ENCODE peak calls at places on chromosomes 13 and 19, in five cellular contexts. One of them, this sample, is unnamed.

GRCh38 chr19:55801416-55801815 is 30.4 kb downstream of the NLRP11 start:
- DNase-seq in testis: no peak
- DNase-seq in effector memory CD4-positive, alpha-beta T cell: no peak
- DNase-seq in CD4-positive, CD25-positive, alpha-beta regulatory T cell: no peak
- DNase-seq in right atrium auricular region: no peak
- DNase-seq in this sample: no peak

GRCh38 chr19:40217027-40217810 is 965 bp downstream of the TTC9B start:
- DNase-seq in testis: peak; percentile 52
- DNase-seq in effector memory CD4-positive, alpha-beta T cell: no peak
- DNase-seq in CD4-positive, CD25-positive, alpha-beta regulatory T cell: no peak
- DNase-seq in right atrium auricular region: no peak
- DNase-seq in this sample: peak; percentile 70

GRCh38 chr13:113835461-113836274 is 28.2 kb downstream of the GAS6 start:
- DNase-seq in testis: no peak
- DNase-seq in effector memory CD4-positive, alpha-beta T cell: no peak
- DNase-seq in CD4-positive, CD25-positive, alpha-beta regulatory T cell: no peak
- DNase-seq in right atrium auricular region: no peak
- DNase-seq in this sample: no peak

GRCh38 chr19:12932392-12933286 is 872 bp downstream of the FARSA start:
- DNase-seq in testis: no peak
- DNase-seq in effector memory CD4-positive, alpha-beta T cell: no peak
- DNase-seq in CD4-positive, CD25-positive, alpha-beta regulatory T cell: no peak
- DNase-seq in right atrium auricular region: no peak
- DNase-seq in this sample: no peak

GRCh38 chr13:54965881-54966280 is 1937.3 kb downstream of the OLFM4 start:
- DNase-seq in testis: no peak
- DNase-seq in effector memory CD4-positive, alpha-beta T cell: no peak
- DNase-seq in CD4-positive, CD25-positive, alpha-beta regulatory T cell: no peak
- DNase-seq in right atrium auricular region: no peak
- DNase-seq in this sample: no peak

GRCh38 chr13:39347926-39348901 is 254.8 kb downstream of the LHFPL6 start:
- DNase-seq in testis: no peak
- DNase-seq in effector memory CD4-positive, alpha-beta T cell: no peak
- DNase-seq in CD4-positive, CD25-positive, alpha-beta regulatory T cell: no peak
- DNase-seq in right atrium auricular region: no peak
- DNase-seq in this sample: peak; percentile 66

GRCh38 chr13:27599845-27600553 is 20.3 kb downstream of the LNX2 start:
- DNase-seq in testis: no peak
- DNase-seq in effector memory CD4-positive, alpha-beta T cell: no peak
- DNase-seq in CD4-positive, CD25-positive, alpha-beta regulatory T cell: no peak
- DNase-seq in right atrium auricular region: no peak
- DNase-seq in this sample: peak; percentile 62

GRCh38 chr13:65926750-65927171 is 1303.4 kb downstream of the PCDH9 start:
- DNase-seq in testis: no peak
- DNase-seq in effector memory CD4-positive, alpha-beta T cell: no peak
- DNase-seq in CD4-positive, CD25-positive, alpha-beta regulatory T cell: no peak
- DNase-seq in right atrium auricular region: no peak
- DNase-seq in this sample: no peak

GRCh38 chr13:100535401-100536135 is 53.0 kb downstream of the GGACT start:
- DNase-seq in testis: peak; percentile 45
- DNase-seq in effector memory CD4-positive, alpha-beta T cell: no peak
- DNase-seq in CD4-positive, CD25-positive, alpha-beta regulatory T cell: no peak
- DNase-seq in right atrium auricular region: peak; percentile 50
- DNase-seq in this sample: no peak

GRCh38 chr13:30551194-30551593 is 66.5 kb upstream of the USPL1 start:
- DNase-seq in testis: no peak
- DNase-seq in effector memory CD4-positive, alpha-beta T cell: no peak
- DNase-seq in CD4-positive, CD25-positive, alpha-beta regulatory T cell: no peak
- DNase-seq in right atrium auricular region: no peak
- DNase-seq in this sample: peak; percentile 46

GRCh38 chr13:111121421-111121820 is 6.3 kb downstream of the ARHGEF7 start:
- DNase-seq in testis: no peak
- DNase-seq in effector memory CD4-positive, alpha-beta T cell: no peak
- DNase-seq in CD4-positive, CD25-positive, alpha-beta regulatory T cell: no peak
- DNase-seq in right atrium auricular region: no peak
- DNase-seq in this sample: no peak

GRCh38 chr13:111123221-111123620 is 8.1 kb downstream of the ARHGEF7 start:
- DNase-seq in testis: no peak
- DNase-seq in effector memory CD4-positive, alpha-beta T cell: no peak
- DNase-seq in CD4-positive, CD25-positive, alpha-beta regulatory T cell: no peak
- DNase-seq in right atrium auricular region: no peak
- DNase-seq in this sample: no peak

GRCh38 chr13:111123649-111124048 is 8.5 kb downstream of the ARHGEF7 start:
- DNase-seq in testis: no peak
- DNase-seq in effector memory CD4-positive, alpha-beta T cell: no peak
- DNase-seq in CD4-positive, CD25-positive, alpha-beta regulatory T cell: no peak
- DNase-seq in right atrium auricular region: no peak
- DNase-seq in this sample: no peak

GRCh38 chr13:111122056-111122455 is 6.9 kb downstream of the ARHGEF7 start:
- DNase-seq in testis: no peak
- DNase-seq in effector memory CD4-positive, alpha-beta T cell: no peak
- DNase-seq in CD4-positive, CD25-positive, alpha-beta regulatory T cell: no peak
- DNase-seq in right atrium auricular region: no peak
- DNase-seq in this sample: no peak

DNA sequence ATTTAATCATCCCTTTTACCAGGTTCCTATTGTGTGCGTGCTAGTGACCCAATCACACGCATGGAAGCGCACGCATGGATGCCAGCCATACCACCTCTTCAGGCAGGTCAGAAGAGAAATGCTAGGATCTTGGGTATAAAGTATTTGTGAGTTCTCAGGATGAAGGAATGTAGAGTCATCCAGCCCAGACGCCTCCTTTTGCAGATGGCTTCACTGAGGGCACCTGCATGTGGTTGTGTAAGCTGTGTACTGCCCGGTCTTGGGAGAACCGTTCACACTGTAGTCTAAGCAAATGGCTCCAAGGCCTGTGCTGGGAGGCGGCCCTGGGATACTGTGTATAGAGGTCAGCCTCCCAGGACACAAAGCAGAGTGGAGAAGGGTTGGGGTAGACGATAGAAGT is 7.5 kb downstream of the ARHGEF7 start:
- DNase-seq in testis: no peak
- DNase-seq in effector memory CD4-positive, alpha-beta T cell: no peak
- DNase-seq in CD4-positive, CD25-positive, alpha-beta regulatory T cell: no peak
- DNase-seq in right atrium auricular region: no peak
- DNase-seq in this sample: no peak
- H3K27me3 ChIP-seq in testis: no peaks in the 10 kb centered on the region
- H3K27me3 ChIP-seq in effector memory CD4-positive, alpha-beta T cell: no peaks in the 10 kb centered on the region
- H3K27me3 ChIP-seq in CD4-positive, CD25-positive, alpha-beta regulatory T cell: peaks cover 22% of the 10 kb centered on the region
- H3K27me3 ChIP-seq in right atrium auricular region: no peaks in the 10 kb centered on the region
- H3K27me3 ChIP-seq in this sample: peaks cover 4% of the 10 kb centered on the region

DNA sequence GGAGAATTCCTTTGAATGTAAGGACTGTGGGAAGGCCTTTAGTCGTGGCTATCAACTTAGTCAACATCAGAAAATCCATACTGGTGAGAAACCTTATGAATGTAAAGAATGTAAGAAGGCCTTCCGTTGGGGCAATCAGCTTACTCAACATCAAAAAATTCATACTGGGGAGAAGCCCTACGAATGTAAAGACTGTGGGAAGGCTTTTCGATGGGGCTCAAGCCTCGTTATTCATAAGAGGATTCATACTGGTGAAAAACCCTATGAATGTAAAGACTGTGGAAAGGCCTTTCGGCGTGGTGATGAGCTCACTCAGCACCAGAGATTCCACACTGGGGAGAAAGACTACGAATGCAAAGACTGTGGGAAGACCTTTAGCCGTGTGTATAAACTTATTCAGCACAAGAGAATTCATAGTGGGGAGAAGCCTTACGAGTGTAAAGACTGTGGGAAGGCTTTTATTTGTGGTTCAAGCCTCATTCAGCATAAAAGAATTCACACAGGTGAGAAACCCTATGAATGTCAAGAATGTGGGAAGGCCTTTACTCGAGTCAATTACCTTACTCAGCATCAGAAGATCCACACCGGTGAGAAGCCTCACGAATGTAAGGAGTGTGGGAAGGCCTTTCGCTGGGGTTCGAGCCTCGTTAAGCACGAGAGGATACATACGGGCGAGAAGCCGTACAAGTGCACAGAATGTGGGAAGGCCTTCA is 39.2 kb downstream of the ZNF331 start:
- DNase-seq in testis: no peak
- DNase-seq in effector memory CD4-positive, alpha-beta T cell: no peak
- DNase-seq in CD4-positive, CD25-positive, alpha-beta regulatory T cell: no peak
- DNase-seq in right atrium auricular region: no peak
- DNase-seq in this sample: no peak
- H3K36me3 ChIP-seq in testis: no peaks in the 10 kb centered on the region
- H3K36me3 ChIP-seq in effector memory CD4-positive, alpha-beta T cell: peaks cover 64% of the 10 kb centered on the region
- H3K36me3 ChIP-seq in CD4-positive, CD25-positive, alpha-beta regulatory T cell: peaks cover 67% of the 10 kb centered on the region
- H3K36me3 ChIP-seq in right atrium auricular region: peaks cover 55% of the 10 kb centered on the region
- H3K36me3 ChIP-seq in this sample: peaks cover 14% of the 10 kb centered on the region

GRCh38 chr19:5292843-5293606 is 47.6 kb downstream of the PTPRS start:
- DNase-seq in testis: peak; percentile 69
- DNase-seq in effector memory CD4-positive, alpha-beta T cell: no peak
- DNase-seq in CD4-positive, CD25-positive, alpha-beta regulatory T cell: peak; percentile 32
- DNase-seq in right atrium auricular region: peak; percentile 70
- DNase-seq in this sample: no peak

GRCh38 chr19:5291588-5292193 is 48.9 kb downstream of the PTPRS start:
- DNase-seq in testis: no peak
- DNase-seq in effector memory CD4-positive, alpha-beta T cell: no peak
- DNase-seq in CD4-positive, CD25-positive, alpha-beta regulatory T cell: no peak
- DNase-seq in right atrium auricular region: no peak
- DNase-seq in this sample: no peak

GRCh38 chr19:5292453-5292842 is 48.2 kb downstream of the PTPRS start:
- DNase-seq in testis: no peak
- DNase-seq in effector memory CD4-positive, alpha-beta T cell: no peak
- DNase-seq in CD4-positive, CD25-positive, alpha-beta regulatory T cell: peak; percentile 10
- DNase-seq in right atrium auricular region: no peak
- DNase-seq in this sample: no peak

GRCh38 chr19:5294403-5295160 is 46.0 kb downstream of the PTPRS start:
- DNase-seq in testis: no peak
- DNase-seq in effector memory CD4-positive, alpha-beta T cell: no peak
- DNase-seq in CD4-positive, CD25-positive, alpha-beta regulatory T cell: no peak
- DNase-seq in right atrium auricular region: no peak
- DNase-seq in this sample: no peak

GRCh38 chr19:5293607-5294089 is 47.0 kb downstream of the PTPRS start:
- DNase-seq in testis: no peak
- DNase-seq in effector memory CD4-positive, alpha-beta T cell: no peak
- DNase-seq in CD4-positive, CD25-positive, alpha-beta regulatory T cell: no peak
- DNase-seq in right atrium auricular region: no peak
- DNase-seq in this sample: no peak
- H3K4me3 ChIP-seq in testis: peak overlapping the region; percentile 78
- H3K4me3 ChIP-seq in effector memory CD4-positive, alpha-beta T cell: peak overlapping the region; percentile 45
- H3K4me3 ChIP-seq in CD4-positive, CD25-positive, alpha-beta regulatory T cell: no peak overlapping the region
- H3K4me3 ChIP-seq in right atrium auricular region: peak overlapping the region; percentile 87
- H3K4me3 ChIP-seq in this sample: no peak overlapping the region

DNA sequence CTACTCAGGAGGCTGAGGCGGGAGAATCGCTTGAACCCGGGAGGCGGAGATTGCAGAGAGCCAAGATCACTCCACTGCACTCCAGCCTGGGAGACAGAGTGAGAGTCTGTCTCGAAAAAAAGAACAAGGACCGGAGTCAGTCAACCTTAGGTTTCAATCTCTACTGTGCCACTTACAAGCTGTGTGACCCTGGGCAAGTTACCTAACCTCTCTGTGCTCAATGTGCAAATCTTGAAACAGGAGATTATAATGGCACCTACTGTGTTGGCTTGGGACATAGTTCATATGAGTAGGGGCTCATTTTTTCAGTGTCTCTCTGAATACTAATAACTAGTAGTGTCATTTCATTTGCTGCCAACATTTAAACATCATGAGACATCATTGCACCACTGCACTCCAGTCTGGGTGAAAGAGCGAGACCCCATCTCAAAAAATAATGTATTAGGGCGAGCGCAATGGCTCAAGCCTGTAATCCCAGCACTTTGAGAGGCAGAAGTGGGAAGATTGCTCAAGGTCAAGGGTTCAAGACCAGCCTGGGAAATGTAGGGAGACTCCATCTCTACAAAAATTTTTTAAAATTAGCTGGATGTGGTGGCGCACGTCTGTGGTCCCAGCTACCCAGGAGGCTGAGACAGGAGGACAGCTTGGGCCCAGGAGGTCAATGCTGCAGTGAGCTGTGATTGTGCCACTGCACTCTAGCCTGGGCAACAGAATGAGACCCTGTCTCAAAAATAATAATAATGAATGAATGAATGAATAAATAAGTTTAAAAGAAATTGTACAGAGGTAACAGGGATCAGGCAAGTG is 5.5 kb downstream of the C3 start:
- DNase-seq in testis: no peak
- DNase-seq in effector memory CD4-positive, alpha-beta T cell: no peak
- DNase-seq in CD4-positive, CD25-positive, alpha-beta regulatory T cell: no peak
- DNase-seq in right atrium auricular region: no peak
- DNase-seq in this sample: no peak
- H3K27me3 ChIP-seq in testis: no peaks in the 10 kb centered on the region
- H3K27me3 ChIP-seq in effector memory CD4-positive, alpha-beta T cell: peaks cover under 1% of the 10 kb centered on the region
- H3K27me3 ChIP-seq in CD4-positive, CD25-positive, alpha-beta regulatory T cell: peaks cover 4% of the 10 kb centered on the region
- H3K27me3 ChIP-seq in right atrium auricular region: no peaks in the 10 kb centered on the region
- H3K27me3 ChIP-seq in this sample: peaks cover 2% of the 10 kb centered on the region

GRCh38 chr19:18165794-18166544 is 7.6 kb upstream of the IFI30 start:
- DNase-seq in testis: no peak
- DNase-seq in effector memory CD4-positive, alpha-beta T cell: no peak
- DNase-seq in CD4-positive, CD25-positive, alpha-beta regulatory T cell: no peak
- DNase-seq in right atrium auricular region: no peak
- DNase-seq in this sample: peak; percentile 67

GRCh38 chr19:18167975-18168645 is 5.5 kb upstream of the IFI30 start:
- DNase-seq in testis: no peak
- DNase-seq in effector memory CD4-positive, alpha-beta T cell: peak; percentile 33
- DNase-seq in CD4-positive, CD25-positive, alpha-beta regulatory T cell: peak; percentile 42
- DNase-seq in right atrium auricular region: no peak
- DNase-seq in this sample: no peak

GRCh38 chr19:18164072-18164471 is 9.5 kb upstream of the IFI30 start:
- DNase-seq in testis: no peak
- DNase-seq in effector memory CD4-positive, alpha-beta T cell: no peak
- DNase-seq in CD4-positive, CD25-positive, alpha-beta regulatory T cell: no peak
- DNase-seq in right atrium auricular region: no peak
- DNase-seq in this sample: no peak

GRCh38 chr19:18168673-18169381 is 4.8 kb upstream of the IFI30 start:
- DNase-seq in testis: no peak
- DNase-seq in effector memory CD4-positive, alpha-beta T cell: no peak
- DNase-seq in CD4-positive, CD25-positive, alpha-beta regulatory T cell: no peak
- DNase-seq in right atrium auricular region: no peak
- DNase-seq in this sample: no peak

GRCh38 chr19:18167011-18167410 is 6.6 kb upstream of the IFI30 start:
- DNase-seq in testis: no peak
- DNase-seq in effector memory CD4-positive, alpha-beta T cell: no peak
- DNase-seq in CD4-positive, CD25-positive, alpha-beta regulatory T cell: no peak
- DNase-seq in right atrium auricular region: no peak
- DNase-seq in this sample: no peak
- H3K36me3 ChIP-seq in testis: no peaks in the 10 kb centered on the region
- H3K36me3 ChIP-seq in effector memory CD4-positive, alpha-beta T cell: peaks cover 11% of the 10 kb centered on the region
- H3K36me3 ChIP-seq in CD4-positive, CD25-positive, alpha-beta regulatory T cell: peaks cover 12% of the 10 kb centered on the region
- H3K36me3 ChIP-seq in right atrium auricular region: peaks cover 45% of the 10 kb centered on the region
- H3K36me3 ChIP-seq in this sample: peaks cover 9% of the 10 kb centered on the region